ENCODE peak calls at places on chromosomes 5 and 9, in seven cellular contexts. I is H7, B is SK-N-SH, M is psoas muscle, A is ovary, K is H1, S is HCT116. Q is an unnamed sample. For H3K27me3 and H3K36me3, the result is how much of the 10 kb centered on the place peaks cover.

GRCh38 chr5:143337946-143338345 is 65.5 kb downstream of the NR3C1 start:
- DNase-seq in B (no peak), A (no peak), I (no peak), S (no peak), M (no peak), K (no peak), Q (no peak)

GRCh38 chr9:20848490-20848889 is 164.4 kb downstream of the FOCAD start:
- DNase-seq in M (no peak), S (no peak), I (no peak), B (no peak), A (no peak), K (no peak), Q (no peak)

GRCh38 chr5:152271420-152271819 is 133.7 kb downstream of the NMUR2 start:
- DNase-seq in B (no peak), M (no peak), A (no peak), K (no peak), I (peak), S (peak), Q (no peak)

GRCh38 chr9:36903541-36904435 is 130.3 kb downstream of the PAX5 start:
- DNase-seq in K (no peak), B (peak), S (peak), A (no peak), I (no peak), M (no peak), Q (peak)

GRCh38 chr5:125153231-125153630 is 406.8 kb upstream of the ZNF608 start:
- DNase-seq in I (no peak), A (no peak), B (no peak), K (no peak), S (no peak), M (no peak), Q (no peak)

GRCh38 chr5:9201761-9202160 is 344.1 kb downstream of the SEMA5A start:
- DNase-seq in I (no peak), A (no peak), S (no peak), B (no peak), M (no peak), K (no peak), Q (no peak)

GRCh38 chr9:20621553-20622329 is 558 bp downstream of the MLLT3 start:
- DNase-seq in M (peak), S (no peak), A (peak), K (no peak), I (peak), B (peak), Q (peak)

GRCh38 chr9:108133680-108134079 is 644.1 kb upstream of the KLF4 start:
- DNase-seq in A (no peak), B (no peak), I (no peak), S (no peak), M (no peak), K (no peak), Q (no peak)

GRCh38 chr5:42721484-42721883 is 35.1 kb upstream of the CCDC152 start:
- DNase-seq in B (no peak), I (no peak), K (no peak), A (no peak), S (no peak), M (no peak), Q (no peak)

GRCh38 chr9:76365028-76365427 is 29.2 kb downstream of the RFK start:
- DNase-seq in A (no peak), M (no peak), I (no peak), K (no peak), B (no peak), S (no peak), Q (no peak)

GRCh38 chr9:136829412-136829811 is 12.9 kb upstream of the AJM1 start:
- DNase-seq in B (no peak), A (peak), K (no peak), S (no peak), M (no peak), I (no peak), Q (no peak)

GRCh38 chr5:143226872-143227271 is 176.6 kb downstream of the NR3C1 start:
- DNase-seq in K (no peak), M (no peak), S (no peak), A (no peak), B (no peak), I (no peak), Q (no peak)

GRCh38 chr5:139901971-139902370 is 106.4 kb downstream of the PSD2 start:
- DNase-seq in A (no peak), S (no peak), M (no peak), I (no peak), K (no peak), B (no peak), Q (no peak)

GRCh38 chr5:93425102-93425501 is 155.9 kb downstream of the NR2F1-AS1 start:
- DNase-seq in I (no peak), B (no peak), M (no peak), S (no peak), K (no peak), A (no peak), Q (no peak)

GRCh38 chr5:98105651-98106050 is 667.8 kb upstream of the RGMB start:
- DNase-seq in A (no peak), I (no peak), B (no peak), K (no peak), M (no peak), S (no peak), Q (no peak)

GRCh38 chr5:113153512-113154097 is 177.0 kb downstream of the DCP2 start:
- DNase-seq in B (no peak), K (no peak), M (no peak), S (no peak), A (peak), I (no peak), Q (no peak)

GRCh38 chr5:124446125-124446524 is 300.3 kb downstream of the ZNF608 start:
- DNase-seq in B (no peak), M (no peak), A (no peak), K (no peak), S (no peak), I (no peak), Q (no peak)

GRCh38 chr9:27535701-27536118 is 6.1 kb upstream of the MOB3B start:
- DNase-seq in A (no peak), K (no peak), M (no peak), B (no peak), I (peak), S (no peak), Q (no peak)

GRCh38 chr5:109844148-109844547 is 154.4 kb downstream of the MAN2A1 start:
- DNase-seq in A (no peak), M (no peak), I (no peak), K (no peak), B (no peak), S (no peak), Q (no peak)

GRCh38 chr9:696332-697090 is 145.0 kb upstream of the DMRT1 start:
- DNase-seq in K (no peak), S (no peak), I (no peak), A (no peak), M (no peak), B (no peak), Q (no peak)

GRCh38 chr9:112028242-112029221 is 131.9 kb downstream of the UGCG start:
- DNase-seq in S (no peak), I (no peak), K (no peak), A (no peak), M (no peak), B (no peak), Q (no peak)

GRCh38 chr5:24320633-24321032 is 324.1 kb downstream of the CDH10 start:
- DNase-seq in K (no peak), A (no peak), M (no peak), I (no peak), S (no peak), B (no peak), Q (no peak)

GRCh38 chr9:115614931-115615401 is 497.0 kb upstream of the TNC start:
- DNase-seq in M (no peak), K (no peak), I (no peak), S (no peak), B (no peak), A (no peak), Q (no peak)

GRCh38 chr5:15752886-15753285 is 252.9 kb downstream of the FBXL7 start:
- DNase-seq in K (no peak), A (peak), S (no peak), M (peak), B (no peak), I (no peak), Q (peak)

GRCh38 chr5:86968311-86968753 is 299.4 kb upstream of the RASA1 start:
- DNase-seq in S (peak), M (peak), B (peak), K (no peak), A (no peak), I (no peak), Q (peak)

GRCh38 chr5:606526-607399 is 5.4 kb upstream of the CEP72 start:
- DNase-seq in S (no peak), A (peak), K (no peak), M (no peak), I (no peak), B (no peak), Q (peak)

GRCh38 chr5:177419045-177419444 is 7.4 kb upstream of the GRK6 start:
- DNase-seq in B (no peak), I (no peak), S (no peak), M (no peak), A (no peak), K (no peak), Q (no peak)

GRCh38 chr9:90906316-90907055 is 104.9 kb downstream of the SYK start:
- DNase-seq in I (no peak), M (no peak), A (no peak), S (no peak), B (no peak), K (no peak), Q (no peak)

GRCh38 chr9:86892576-86892975 is 54.7 kb downstream of the GAS1 start:
- DNase-seq in K (no peak), A (no peak), I (no peak), B (no peak), M (no peak), S (no peak), Q (no peak)

GRCh38 chr9:106861585-106862114 is 1.3 kb upstream of the ZNF462 start:
- DNase-seq in A (no peak), I (peak), M (no peak), S (no peak), K (no peak), B (peak), Q (no peak)
- H3K4me3 ChIP-seq in A (peak), I (peak), M (peak), S (peak), K (peak), B (peak), Q (peak)

DNA sequence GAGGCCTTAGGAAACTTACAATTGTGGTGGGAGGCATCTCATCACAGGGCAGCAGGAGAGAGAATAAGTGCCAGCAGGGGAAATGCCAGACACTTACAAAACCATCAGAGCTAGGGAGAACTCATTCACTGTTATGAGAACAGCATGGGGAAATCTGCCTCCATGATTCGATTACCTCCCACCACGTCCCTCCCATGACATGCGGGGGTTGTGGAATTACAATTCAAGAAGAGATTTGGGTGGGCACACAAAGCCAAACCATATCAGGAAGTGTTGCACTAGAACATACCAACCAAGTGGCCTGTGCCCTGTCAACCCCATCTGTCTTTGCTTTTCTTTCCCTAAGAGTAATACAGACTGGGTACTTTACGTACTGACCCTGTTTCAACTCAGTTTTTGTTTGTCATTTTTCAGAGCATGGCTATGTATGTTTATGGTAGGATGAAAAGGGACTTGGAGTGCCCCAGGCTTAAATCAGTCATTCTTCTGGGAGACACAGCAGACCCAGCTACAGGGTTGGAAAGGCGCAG is 58.3 kb upstream of the TGFBR1 start:
- DNase-seq in K (no peak), B (no peak), S (no peak), A (no peak), I (no peak), M (no peak), Q (no peak)
- H3K27me3 ChIP-seq in K (under half), B (under half), S (under half), A (under half), I (under half), M (under half), Q (under half)

GRCh38 chr5:72280655-72281069 is 39.4 kb downstream of the MRPS27 start:
- DNase-seq in M (no peak), K (no peak), B (peak), S (peak), A (no peak), I (peak), Q (no peak)
- H3K36me3 ChIP-seq in M (under half), K (under half), B (under half), S (under half), A (under half), I (under half), Q (under half)

DNA sequence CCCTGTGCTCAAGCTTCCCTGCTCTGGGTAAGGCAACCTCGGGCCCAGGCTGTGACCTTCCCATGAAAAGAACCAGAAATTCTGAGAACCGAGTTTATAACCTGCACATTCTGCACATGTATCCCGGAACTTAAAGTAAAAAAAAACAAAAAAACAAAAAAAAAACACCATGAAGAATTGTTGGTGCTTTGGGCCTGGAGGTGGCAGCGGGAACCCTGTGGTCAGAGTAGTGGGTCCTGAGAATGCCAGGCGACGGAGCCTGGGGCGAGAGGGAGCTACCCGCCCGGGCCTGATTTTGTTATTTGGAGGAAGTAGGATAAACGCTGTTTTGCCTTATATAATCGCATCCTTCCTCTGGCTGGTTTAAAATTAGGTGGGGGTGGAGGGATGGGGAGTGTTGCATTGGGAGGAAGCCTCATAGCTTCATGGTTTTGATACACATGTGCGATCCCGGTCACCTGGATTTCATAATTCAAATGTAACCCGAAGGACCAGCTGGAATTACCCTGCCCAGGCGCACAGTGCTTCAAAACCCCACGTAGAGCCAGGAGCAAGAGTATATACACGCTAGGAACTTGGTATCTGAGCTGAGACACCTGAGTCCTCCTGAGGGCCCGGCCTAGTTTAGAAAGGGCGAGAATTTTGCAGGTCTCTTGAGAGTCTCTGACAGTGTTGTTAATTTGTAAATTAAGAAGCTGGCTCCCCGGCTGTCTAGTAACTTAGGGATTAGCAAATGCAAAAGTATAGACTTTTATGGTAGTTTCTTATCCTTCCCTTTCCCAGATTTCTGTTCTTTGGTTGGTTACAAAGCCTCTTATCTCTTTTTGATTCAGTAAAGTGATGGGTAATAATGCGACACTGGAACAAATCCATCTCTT is 2.8 kb downstream of the MSX2 start:
- DNase-seq in A (no peak), S (no peak), M (no peak), I (no peak), B (no peak), K (no peak), Q (no peak)
- H3K4me3 ChIP-seq in A (no peak), S (no peak), M (no peak), I (no peak), B (no peak), K (no peak), Q (no peak)

GRCh38 chr5:95280692-95281091 is 4.2 kb downstream of the MCTP1 start:
- DNase-seq in M (no peak), A (no peak), K (no peak), S (no peak), I (no peak), B (no peak), Q (no peak)
- H3K27me3 ChIP-seq in M (under half), A (under half), K (under half), S (under half), I (under half), B (under half), Q (under half)

DNA sequence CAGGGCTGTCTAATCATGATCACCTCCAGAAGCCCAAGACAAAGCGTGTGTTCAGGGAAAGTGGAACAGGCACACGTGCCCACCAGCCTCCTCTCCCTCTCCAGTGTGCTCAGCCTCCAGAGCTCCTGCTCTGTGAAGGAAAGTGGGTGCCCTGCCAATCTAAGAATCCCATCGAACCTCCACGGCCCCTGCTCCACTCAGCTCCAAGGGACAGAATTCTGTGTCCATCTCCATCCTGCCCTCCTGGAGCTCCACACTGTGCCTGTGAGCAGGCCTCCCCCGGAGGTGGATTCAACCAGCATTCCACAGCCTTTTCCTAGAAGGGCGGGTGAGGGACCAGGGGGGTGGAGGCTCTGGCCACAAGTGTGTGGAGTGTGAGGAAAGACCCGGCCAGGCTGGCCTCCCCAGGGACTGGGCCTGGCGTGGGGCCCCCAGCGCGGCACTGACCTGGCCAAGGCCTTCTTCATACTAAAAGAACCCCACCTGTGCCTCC is 6.0 kb downstream of the EEIG1 start:
- DNase-seq in I (peak), A (peak), K (no peak), B (peak), M (peak), S (no peak), Q (peak)
- H3K36me3 ChIP-seq in I (under half), A (under half), K (under half), B (under half), M (under half), S (under half), Q (under half)

DNA sequence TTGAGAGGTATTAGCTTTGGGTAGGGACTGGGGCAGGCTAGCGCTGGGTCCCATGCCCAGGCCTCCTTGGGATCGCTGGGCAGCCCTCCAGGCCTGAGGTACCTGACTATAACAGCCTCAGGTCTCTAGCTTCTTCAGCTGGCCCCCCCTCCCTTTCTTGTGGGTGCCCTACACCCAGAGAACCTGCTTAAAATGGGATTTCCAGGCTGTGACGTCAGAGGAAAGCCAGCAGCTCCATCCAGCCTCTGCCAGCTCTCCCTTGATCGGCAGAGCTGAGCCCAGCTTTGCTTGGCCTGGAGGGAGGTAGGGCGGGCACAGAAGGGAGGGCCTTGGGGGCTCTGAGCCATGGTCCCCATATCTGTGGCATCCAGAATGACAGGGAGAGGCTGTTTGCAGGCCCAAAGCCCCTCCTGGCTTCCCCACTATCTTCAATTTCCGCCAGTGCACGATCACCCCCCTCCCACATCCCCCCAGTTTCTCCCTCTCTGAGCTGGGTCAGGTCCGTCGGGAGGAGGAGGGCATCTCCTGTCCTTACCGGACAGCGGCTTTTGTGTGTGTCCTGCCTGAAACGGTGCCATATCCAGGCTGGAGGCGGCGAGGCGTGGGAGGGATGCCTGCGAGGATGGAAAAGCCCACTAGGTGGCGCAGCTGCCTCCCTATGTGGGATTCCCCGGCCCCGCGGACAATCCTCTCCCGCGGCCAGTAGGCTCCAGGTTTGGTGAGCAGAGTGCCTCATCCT is 10.8 kb downstream of the REEP2 start:
- DNase-seq in K (no peak), M (peak), B (peak), I (peak), S (peak), A (peak), Q (peak)
- H3K4me3 ChIP-seq in K (peak), M (no peak), B (peak), I (no peak), S (peak), A (no peak), Q (no peak)

GRCh38 chr5:91016954-91017690 is 366.0 kb downstream of the ARRDC3 start:
- DNase-seq in M (no peak), A (no peak), K (no peak), I (no peak), B (no peak), S (no peak), Q (no peak)
- H3K27me3 ChIP-seq in M (under half), A (under half), K (under half), I (under half), B (under half), S (under half), Q (under half)

GRCh38 chr5:135392256-135392655 is 6.8 kb downstream of the MACROH2A1 start:
- DNase-seq in B (no peak), I (no peak), A (no peak), M (no peak), K (no peak), S (no peak), Q (no peak)
- H3K36me3 ChIP-seq in B (under half), I (under half), A (under half), M (under half), K (under half), S (under half), Q (under half)

Q was measured in pancreas.